ENCODE peak calls at places on chromosomes 7 and 10, in nine cellular contexts. N is lung, H is AG04449, R is GM10248, E is GM12865, J is GM23338, B is cardiac muscle cell, K is brain microvascular endothelial cell, I is AG09319. Z is an unnamed sample.

GRCh38 chr7:102155821-102156441 is 130.7 kb upstream of the SH2B2 start:
- DNase-seq in H (no peak), J (no peak), K (no peak), E (no peak), R (no peak), I (no peak), B (no peak), N (no peak), Z (no peak)

GRCh38 chr7:45580053-45580872 is 6.1 kb downstream of the ADCY1 start:
- DNase-seq in K (no peak), B (no peak), N (no peak), J (peak), R (no peak), I (no peak), E (peak), H (no peak), Z (peak)

GRCh38 chr7:157488966-157489365 is 152.2 kb downstream of the DNAJB6 start:
- DNase-seq in B (no peak), R (no peak), I (no peak), E (no peak), N (no peak), K (no peak), H (no peak), J (no peak), Z (no peak)

GRCh38 chr7:84210301-84210700 is 15.7 kb upstream of the SEMA3A start:
- DNase-seq in N (no peak), I (no peak), H (no peak), R (no peak), E (no peak), J (no peak), K (no peak), B (no peak), Z (no peak)

GRCh38 chr7:31957090-31957720 is 113.0 kb downstream of the PDE1C start:
- DNase-seq in I (no peak), B (no peak), J (no peak), E (no peak), R (no peak), K (peak), H (no peak), N (no peak), Z (no peak)

GRCh38 chr10:86652361-86653202 is 1.8 kb upstream of the OPN4 start:
- DNase-seq in N (no peak), E (no peak), R (no peak), I (no peak), J (no peak), H (no peak), B (no peak), K (no peak), Z (no peak)

GRCh38 chr7:832292-832967 is at the start of gene SUN1:
- DNase-seq in K (peak), H (no peak), R (peak), J (peak), B (peak), E (peak), N (no peak), I (no peak), Z (peak)

GRCh38 chr10:30313579-30314376 is 35.3 kb downstream of the MTPAP start:
- DNase-seq in J (no peak), B (no peak), E (no peak), H (no peak), R (no peak), I (no peak), K (no peak), N (no peak), Z (no peak)

GRCh38 chr10:69636626-69637550 is 6.8 kb downstream of the FAM241B start:
- DNase-seq in K (no peak), N (no peak), H (no peak), E (peak), I (no peak), R (no peak), B (no peak), J (peak), Z (peak)

GRCh38 chr7:1281068-1281467 is 48.4 kb downstream of the UNCX start:
- DNase-seq in R (no peak), N (no peak), B (no peak), H (no peak), K (no peak), J (no peak), E (no peak), I (no peak), Z (no peak)

GRCh38 chr7:38232475-38233366 is 40.7 kb downstream of the TARP start:
- DNase-seq in H (no peak), K (peak), N (peak), R (peak), B (no peak), I (no peak), E (peak), J (no peak), Z (no peak)

GRCh38 chr10:7417807-7418206 is 7.0 kb upstream of the SFMBT2 start:
- DNase-seq in K (no peak), R (no peak), E (peak), B (no peak), H (no peak), N (no peak), J (no peak), I (no peak), Z (no peak)

GRCh38 chr7:46369933-46370654 is 449.0 kb upstream of the IGFBP3 start:
- DNase-seq in B (no peak), J (no peak), I (peak), N (no peak), H (peak), R (no peak), K (peak), E (no peak), Z (no peak)

GRCh38 chr7:108200326-108200725 is 70.2 kb upstream of the LAMB4 start:
- DNase-seq in B (no peak), H (no peak), E (no peak), K (no peak), R (no peak), J (no peak), I (no peak), N (no peak), Z (no peak)

GRCh38 chr10:132752961-132753360 is 33.0 kb downstream of the NKX6-2 start:
- DNase-seq in R (no peak), H (no peak), E (no peak), B (no peak), N (no peak), I (no peak), K (no peak), J (no peak), Z (no peak)

GRCh38 chr10:44930904-44931620 is 19.9 kb downstream of the TMEM72 start:
- DNase-seq in I (no peak), H (no peak), E (no peak), J (no peak), K (no peak), B (no peak), R (no peak), N (no peak), Z (no peak)

GRCh38 chr7:17679427-17679826 is 260.9 kb downstream of the SNX13 start:
- DNase-seq in B (no peak), E (no peak), H (no peak), K (peak), R (no peak), J (peak), I (no peak), N (no peak), Z (no peak)

GRCh38 chr7:149562602-149563001 is 65.0 kb upstream of the ZNF746 start:
- DNase-seq in N (no peak), I (no peak), H (no peak), K (no peak), R (no peak), E (no peak), B (no peak), J (no peak), Z (no peak)

GRCh38 chr7:18495412-18496335 is at the start of gene HDAC9:
- DNase-seq in I (no peak), N (no peak), J (peak), E (peak), H (no peak), B (peak), K (peak), R (peak), Z (no peak)

GRCh38 chr7:47501406-47501805 is 80.5 kb downstream of the TNS3 start:
- DNase-seq in B (no peak), R (no peak), I (no peak), E (no peak), N (no peak), H (peak), J (no peak), K (peak), Z (no peak)

GRCh38 chr7:14507617-14508016 is 394.9 kb downstream of the DGKB start:
- DNase-seq in N (no peak), E (no peak), J (no peak), I (peak), K (peak), H (no peak), R (no peak), B (no peak), Z (peak)

GRCh38 chr7:91517408-91517807 is 253.2 kb downstream of the FZD1 start:
- DNase-seq in I (no peak), E (no peak), H (no peak), B (no peak), K (no peak), N (no peak), J (no peak), R (no peak), Z (no peak)

GRCh38 chr7:129315916-129316315 is 91.1 kb downstream of the AHCYL2 start:
- DNase-seq in B (peak), N (no peak), K (no peak), H (no peak), E (no peak), J (no peak), I (no peak), R (no peak), Z (no peak)

GRCh38 chr7:131370523-131370968 is 42.9 kb downstream of the MKLN1 start:
- DNase-seq in H (no peak), I (no peak), B (no peak), K (peak), N (no peak), R (no peak), J (peak), E (peak), Z (no peak)

GRCh38 chr7:106070201-106070551 is 41.9 kb downstream of the SYPL1 start:
- DNase-seq in R (no peak), E (no peak), K (no peak), I (no peak), J (no peak), N (peak), B (no peak), H (no peak), Z (peak)

GRCh38 chr10:117936136-117936535 is 110.6 kb downstream of the RAB11FIP2 start:
- DNase-seq in J (no peak), H (peak), B (peak), I (peak), R (no peak), N (peak), E (no peak), K (no peak), Z (no peak)

GRCh38 chr10:125407000-125407502 is 246.7 kb upstream of the CTBP2 start:
- DNase-seq in B (no peak), H (no peak), N (no peak), R (no peak), I (no peak), E (no peak), K (peak), J (no peak), Z (peak)

GRCh38 chr10:13158401-13158800 is 3.0 kb upstream of the MCM10 start:
- DNase-seq in B (no peak), N (no peak), E (no peak), R (no peak), I (no peak), H (no peak), J (no peak), K (no peak), Z (peak)

GRCh38 chr7:127107601-127108007 is 145.1 kb downstream of the GRM8 start:
- DNase-seq in J (peak), I (no peak), R (peak), K (peak), B (peak), H (no peak), N (peak), E (peak), Z (peak)

GRCh38 chr7:42407311-42407710 is 170.3 kb upstream of the GLI3 start:
- DNase-seq in J (no peak), K (no peak), N (no peak), R (no peak), H (no peak), I (no peak), E (no peak), B (no peak), Z (no peak)

GRCh38 chr7:74388880-74389415 is 64.8 kb upstream of the GTF2IRD1 start:
- DNase-seq in N (no peak), K (no peak), I (no peak), R (no peak), B (no peak), H (no peak), E (no peak), J (no peak), Z (no peak)

GRCh38 chr7:151233111-151233701 is 923 bp downstream of the CHPF2 start:
- DNase-seq in I (peak), B (peak), J (peak), N (peak), H (peak), K (peak), E (peak), R (peak), Z (peak)

GRCh38 chr10:119538632-119539358 is 3.7 kb downstream of the RGS10 start:
- DNase-seq in E (no peak), I (no peak), R (peak), J (no peak), H (no peak), B (no peak), K (no peak), N (no peak), Z (no peak)

GRCh38 chr10:92413011-92413410 is 122.0 kb downstream of the MARCHF5 start:
- DNase-seq in R (no peak), J (no peak), I (no peak), N (no peak), H (no peak), E (no peak), B (no peak), K (no peak), Z (no peak)

DNA sequence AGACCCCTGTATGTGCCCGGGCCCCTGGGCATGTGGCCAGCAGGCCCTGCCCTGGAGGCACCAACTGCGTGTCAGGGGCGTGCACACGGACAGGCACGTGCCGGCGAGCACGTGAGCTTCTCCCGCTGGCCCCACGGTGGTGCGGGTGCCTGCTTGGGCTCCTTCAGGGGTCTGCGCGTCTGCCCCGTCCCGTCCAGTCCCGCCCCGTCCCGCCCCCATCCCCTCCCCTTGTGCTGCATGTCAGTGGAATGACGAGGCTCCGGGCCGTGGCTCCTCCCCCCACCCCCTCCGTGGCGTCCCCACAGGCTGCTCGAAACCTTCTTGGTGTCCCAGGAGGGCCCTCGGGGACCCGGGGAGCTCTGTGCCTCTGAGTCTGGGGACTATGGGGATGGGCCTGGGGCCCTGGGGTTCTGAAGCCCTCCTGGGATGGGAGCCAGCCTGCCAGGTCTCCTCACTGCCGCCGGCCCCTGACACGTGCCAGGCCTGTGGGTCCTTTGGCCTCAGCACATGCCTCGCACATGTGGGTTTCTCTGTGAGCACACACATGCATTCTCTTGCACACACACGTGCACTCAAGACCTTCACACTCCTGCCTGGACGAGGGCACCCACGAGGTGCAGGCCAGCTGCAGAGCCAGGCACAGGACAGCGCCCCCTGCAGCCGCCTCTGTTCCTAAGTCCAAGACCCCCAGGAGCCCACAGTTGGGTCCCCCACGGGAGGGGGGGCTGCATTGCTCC is 27.5 kb upstream of the AMZ1 start:
- DNase-seq in K (no peak), B (no peak), N (no peak), H (no peak), E (no peak), I (no peak), J (no peak), R (no peak), Z (no peak)
- TF ChIP-seq CTCF in K (peak), B (peak), N (no peak), H (peak), E (no peak), I (peak), J (peak), R (no peak), Z (peak)

DNA sequence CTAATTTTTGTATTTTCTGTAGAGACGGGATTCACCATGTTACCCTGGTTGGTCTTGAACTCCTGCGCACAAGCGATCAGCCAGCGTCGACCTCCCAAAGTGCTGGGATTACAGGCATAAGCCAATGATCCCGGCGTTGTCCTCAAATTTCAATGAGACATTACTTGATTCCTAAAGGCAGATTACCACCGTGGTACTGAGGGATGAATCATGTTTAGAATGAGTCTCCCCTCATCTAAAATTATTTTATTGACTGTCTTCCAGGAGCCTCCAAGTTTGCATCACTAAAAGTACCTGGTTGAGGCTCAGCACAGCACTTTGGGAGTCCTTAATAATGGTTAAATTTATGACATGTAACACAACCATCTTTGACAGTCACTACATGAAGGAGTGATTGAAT is 142.2 kb upstream of the AKR1E2 start:
- DNase-seq in J (no peak), I (no peak), E (no peak), H (no peak), B (no peak), K (no peak), R (no peak), N (no peak), Z (no peak)
- TF ChIP-seq CTCF in J (no peak), I (no peak), E (no peak), H (no peak), B (no peak), K (no peak), R (no peak), N (no peak), Z (no peak)

GRCh38 chr10:110556993-110557601 is 10.4 kb upstream of the SMC3 start:
- DNase-seq in H (no peak), B (peak), K (peak), E (peak), I (no peak), N (no peak), R (peak), J (peak), Z (peak)
- TF ChIP-seq CTCF in H (peak), B (peak), K (peak), E (peak), I (peak), N (peak), R (peak), J (peak), Z (peak)

GRCh38 chr10:100827819-100828743 is 82.7 kb downstream of the PAX2 start:
- DNase-seq in N (peak), H (no peak), K (no peak), R (peak), I (no peak), J (peak), B (peak), E (peak), Z (peak)
- TF ChIP-seq CTCF in N (no peak), H (no peak), K (no peak), R (peak), I (no peak), J (peak), B (no peak), E (peak), Z (no peak)

DNA sequence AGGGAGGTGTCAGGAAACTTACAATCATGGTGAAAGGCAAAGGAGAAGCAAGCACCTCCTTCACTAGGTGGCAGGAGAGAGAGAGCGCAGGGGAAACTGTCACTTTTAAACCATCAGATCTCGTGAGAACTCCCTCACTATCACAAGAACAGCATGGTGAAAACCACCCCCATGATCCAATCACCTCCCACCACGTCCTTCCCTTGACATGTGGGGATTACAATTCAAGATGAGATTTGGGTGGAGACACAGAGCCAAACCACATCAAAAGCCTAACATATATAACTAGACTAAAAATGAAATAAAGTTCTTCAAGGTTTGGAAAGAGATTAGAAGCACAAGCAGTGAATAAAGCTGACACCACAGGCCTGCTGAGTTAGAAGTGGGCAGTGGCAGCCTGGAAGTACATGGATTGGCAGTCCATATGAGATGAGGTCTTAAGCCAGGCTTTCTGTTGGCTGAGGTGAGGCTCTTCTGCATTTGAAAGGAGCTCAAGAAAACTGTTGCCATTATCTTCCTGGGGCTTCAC is 96.4 kb upstream of the MDFIC start:
- DNase-seq in J (peak), N (no peak), R (no peak), E (peak), H (no peak), I (no peak), K (no peak), B (no peak), Z (no peak)
- TF ChIP-seq CTCF in J (peak), N (no peak), R (peak), E (no peak), H (no peak), I (no peak), K (no peak), B (no peak), Z (no peak)

DNA sequence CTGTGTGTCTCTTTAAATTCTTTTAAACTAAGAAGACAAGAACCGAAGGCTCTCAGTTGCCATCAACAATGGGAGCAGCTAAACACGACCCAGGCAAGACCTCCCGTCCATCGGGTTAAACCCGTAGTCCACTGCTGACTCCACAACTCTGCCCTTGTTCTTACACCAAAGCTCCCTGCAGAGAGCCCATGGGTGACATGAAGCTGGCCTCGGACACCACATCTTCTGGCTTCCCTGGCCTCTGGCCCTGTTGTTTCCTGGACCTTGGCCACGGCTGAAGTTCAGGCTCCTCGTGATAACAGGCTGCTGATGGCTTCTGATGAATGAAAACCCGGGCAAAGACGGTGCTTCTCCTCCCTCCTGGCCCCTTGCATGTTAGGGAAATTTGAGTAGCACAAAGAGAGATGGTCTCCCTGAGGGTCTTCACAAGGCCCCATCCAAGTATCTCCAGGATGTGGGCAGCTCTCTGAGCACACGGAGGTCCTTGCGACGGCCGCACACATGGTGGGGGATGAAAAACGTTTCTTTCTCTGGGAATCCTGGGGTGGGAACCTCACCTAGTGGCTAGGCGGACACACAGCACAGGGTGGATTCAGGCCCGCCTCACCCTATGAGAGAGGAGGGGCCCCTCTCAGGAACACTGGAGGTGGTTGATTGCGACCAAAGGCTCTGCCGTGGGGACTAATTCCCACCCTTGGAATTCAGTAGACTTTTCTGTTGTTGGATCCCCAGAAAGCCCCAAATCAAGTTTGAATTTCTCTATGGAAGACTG is 271.1 kb downstream of the ADARB2 start:
- DNase-seq in K (no peak), B (no peak), H (no peak), N (no peak), I (no peak), J (no peak), R (no peak), E (no peak), Z (no peak)
- TF ChIP-seq CTCF in K (no peak), B (no peak), H (no peak), N (no peak), I (no peak), J (peak), R (no peak), E (no peak), Z (no peak)